ENCODE peak calls at places on chromosomes 12 and 14, in eight cellular contexts. P, W, Y, A, H, F, T and J are unnamed samples.

GRCh38 chr12:108629824-108630476 is 3.7 kb downstream of the SELPLG start:
- DNase-seq in P (no peak), W (peak; percentile 91), Y (peak; percentile 61), A (peak; percentile 81), H (peak; percentile 69), F (no peak), T (peak; percentile 85), J (peak; percentile 61)

GRCh38 chr12:104738841-104739642 is 219.0 kb downstream of the SLC41A2 start:
- DNase-seq in P (no peak), W (no peak), Y (no peak), A (no peak), H (no peak), F (no peak), T (no peak), J (no peak)

GRCh38 chr14:23071975-23072539 is 14.7 kb upstream of the CDH24 start:
- DNase-seq in P (no peak), W (no peak), Y (no peak), A (no peak), H (no peak), F (no peak), T (no peak), J (no peak)

GRCh38 chr14:55767291-55767690 is 187.3 kb downstream of the KTN1 start:
- DNase-seq in P (no peak), W (no peak), Y (no peak), A (peak; percentile 64), H (no peak), F (no peak), T (no peak), J (no peak)

GRCh38 chr12:25883026-25883928 is 75.2 kb upstream of the RASSF8 start:
- DNase-seq in P (no peak), W (no peak), Y (no peak), A (no peak), H (no peak), F (no peak), T (no peak), J (no peak)

GRCh38 chr14:104843442-104844305 is 21.4 kb upstream of the CEP170B start:
- DNase-seq in P (no peak), W (peak; percentile 21), Y (no peak), A (no peak), H (no peak), F (peak; percentile 51), T (no peak), J (no peak)

GRCh38 chr12:100110276-100110675 is 32.4 kb downstream of the BLTP3B start:
- DNase-seq in P (no peak), W (no peak), Y (no peak), A (no peak), H (no peak), F (no peak), T (no peak), J (no peak)

GRCh38 chr12:1616233-1617066 is 12.6 kb upstream of the WNT5B start:
- DNase-seq in P (no peak), W (no peak), Y (no peak), A (no peak), H (no peak), F (no peak), T (no peak), J (no peak)

GRCh38 chr12:123924539-123924938 is 48.1 kb downstream of the CCDC92 start:
- DNase-seq in P (no peak), W (no peak), Y (no peak), A (no peak), H (no peak), F (no peak), T (no peak), J (no peak)

GRCh38 chr12:107402041-107403022 is 283.3 kb upstream of the PWP1 start:
- DNase-seq in P (no peak), W (peak; percentile 76), Y (peak; percentile 54), A (peak; percentile 74), H (peak; percentile 70), F (peak; percentile 76), T (peak; percentile 54), J (peak; percentile 27)

GRCh38 chr12:27501956-27502562 is 21.9 kb upstream of the PPFIBP1 start:
- DNase-seq in P (no peak), W (no peak), Y (no peak), A (no peak), H (no peak), F (no peak), T (no peak), J (no peak)

GRCh38 chr14:66680216-66680615 is 172.3 kb downstream of the GPHN start:
- DNase-seq in P (no peak), W (no peak), Y (no peak), A (no peak), H (no peak), F (no peak), T (no peak), J (no peak)

GRCh38 chr14:60226296-60226695 is 22.7 kb upstream of the PPM1A start:
- DNase-seq in P (no peak), W (no peak), Y (no peak), A (no peak), H (no peak), F (no peak), T (no peak), J (no peak)

GRCh38 chr14:35335388-35336092 is 43.4 kb downstream of the PSMA6 start:
- DNase-seq in P (peak; percentile 60), W (no peak), Y (no peak), A (no peak), H (no peak), F (no peak), T (no peak), J (peak; percentile 61)

GRCh38 chr14:62662811-62663477 is 382.3 kb downstream of the KCNH5 start:
- DNase-seq in P (no peak), W (peak; percentile 12), Y (no peak), A (no peak), H (no peak), F (peak; percentile 45), T (no peak), J (no peak)

GRCh38 chr14:101169267-101169666 is 265.7 kb upstream of the RTL1 start:
- DNase-seq in P (no peak), W (no peak), Y (no peak), A (no peak), H (no peak), F (no peak), T (no peak), J (no peak)